ENCODE peak calls at places on chromosomes 3 and 15, in six cellular contexts. T is heart right ventricle, N is astrocyte of the spinal cord, Q is WTC11, C is mucosa of descending colon, M is thoracic aorta. D is an unnamed sample.

GRCh38 chr3:12222765-12223485 is 64.2 kb upstream of the TIMP4 start:
- DNase-seq in T (no peak), N (peak), Q (no peak), C (no peak), M (no peak), D (no peak)

GRCh38 chr3:20072422-20072821 is 32.2 kb downstream of the KAT2B start:
- DNase-seq in T (no peak), N (no peak), Q (no peak), C (no peak), M (no peak), D (no peak)

GRCh38 chr3:63709576-63709975 is 57.1 kb downstream of the SNTN start:
- DNase-seq in T (no peak), N (no peak), Q (no peak), C (no peak), M (no peak), D (no peak)

GRCh38 chr15:61871926-61872522 is 188.2 kb downstream of the VPS13C start:
- DNase-seq in T (no peak), N (peak), Q (no peak), C (no peak), M (no peak), D (peak)

GRCh38 chr3:95752199-95752598 is 1062.2 kb upstream of the EPHA6 start:
- DNase-seq in T (no peak), N (no peak), Q (peak), C (peak), M (no peak), D (no peak)

GRCh38 chr3:45583021-45583851 is 11.3 kb upstream of the LIMD1 start:
- DNase-seq in T (peak), N (no peak), Q (no peak), C (no peak), M (no peak), D (no peak)

GRCh38 chr3:57977755-57978715 is 30.2 kb upstream of the FLNB start:
- DNase-seq in T (no peak), N (no peak), Q (no peak), C (peak), M (no peak), D (no peak)

GRCh38 chr15:74497584-74497983 is 36.6 kb upstream of the UBL7 start:
- DNase-seq in T (no peak), N (no peak), Q (no peak), C (no peak), M (no peak), D (no peak)

GRCh38 chr3:14844386-14845170 is 25.8 kb downstream of the FGD5 start:
- DNase-seq in T (no peak), N (no peak), Q (no peak), C (no peak), M (no peak), D (no peak)

GRCh38 chr3:42185044-42185443 is 80.9 kb downstream of the CCK start:
- DNase-seq in T (no peak), N (no peak), Q (no peak), C (no peak), M (no peak), D (no peak)

GRCh38 chr15:78930577-78931388 is 14.1 kb downstream of the CTSH start:
- DNase-seq in T (no peak), N (peak), Q (no peak), C (no peak), M (no peak), D (no peak)

GRCh38 chr15:41891226-41891625 is 2.6 kb downstream of the SPTBN5 start:
- DNase-seq in T (no peak), N (no peak), Q (no peak), C (no peak), M (no peak), D (no peak)

GRCh38 chr15:92346063-92346462 is 47.6 kb upstream of the ST8SIA2 start:
- DNase-seq in T (no peak), N (no peak), Q (no peak), C (no peak), M (no peak), D (no peak)

DNA sequence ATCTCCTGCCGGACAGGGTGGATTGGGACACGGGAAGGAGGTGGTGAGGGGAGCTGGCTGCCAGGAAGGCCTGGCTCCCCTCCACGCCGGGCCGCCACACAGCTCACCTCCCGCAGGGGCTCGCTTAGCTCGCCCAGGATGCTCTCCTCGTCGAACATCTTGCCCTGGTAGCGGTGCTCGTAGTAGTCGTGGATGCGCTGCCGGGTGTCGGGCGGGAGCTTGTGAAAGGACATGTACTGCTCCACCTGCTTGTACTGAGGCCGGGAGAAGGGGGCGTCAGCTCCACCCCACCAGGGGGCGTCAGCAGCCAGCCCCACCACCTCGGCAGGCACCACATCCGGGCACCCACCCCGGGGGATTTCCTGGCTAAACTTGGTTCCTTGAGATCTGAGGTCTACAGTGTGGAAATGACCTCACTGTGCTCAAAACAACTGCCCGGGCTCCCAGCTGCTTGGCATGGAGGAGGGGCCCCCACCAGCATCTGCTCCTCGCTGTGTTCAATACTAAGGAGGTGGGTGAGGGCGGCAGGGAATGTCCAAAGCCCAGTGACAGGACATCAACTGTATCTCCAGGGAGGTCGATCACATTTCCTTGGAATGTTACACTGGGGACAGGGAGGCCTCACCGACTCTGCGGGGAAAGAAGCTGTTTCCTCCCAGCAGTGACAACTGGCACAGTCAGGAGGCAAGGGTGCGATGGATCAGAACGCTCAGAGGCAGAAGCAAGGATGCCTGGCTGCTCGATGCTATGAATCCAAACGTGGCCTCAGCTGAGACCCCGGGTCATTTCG is 43.4 kb downstream of the HCN4 start:
- DNase-seq in T (no peak), N (no peak), Q (peak), C (no peak), M (no peak), D (peak)
- TF ChIP-seq CTCF in T (peak), N (no peak), Q (peak), C (no peak), M (no peak), D (peak)

DNA sequence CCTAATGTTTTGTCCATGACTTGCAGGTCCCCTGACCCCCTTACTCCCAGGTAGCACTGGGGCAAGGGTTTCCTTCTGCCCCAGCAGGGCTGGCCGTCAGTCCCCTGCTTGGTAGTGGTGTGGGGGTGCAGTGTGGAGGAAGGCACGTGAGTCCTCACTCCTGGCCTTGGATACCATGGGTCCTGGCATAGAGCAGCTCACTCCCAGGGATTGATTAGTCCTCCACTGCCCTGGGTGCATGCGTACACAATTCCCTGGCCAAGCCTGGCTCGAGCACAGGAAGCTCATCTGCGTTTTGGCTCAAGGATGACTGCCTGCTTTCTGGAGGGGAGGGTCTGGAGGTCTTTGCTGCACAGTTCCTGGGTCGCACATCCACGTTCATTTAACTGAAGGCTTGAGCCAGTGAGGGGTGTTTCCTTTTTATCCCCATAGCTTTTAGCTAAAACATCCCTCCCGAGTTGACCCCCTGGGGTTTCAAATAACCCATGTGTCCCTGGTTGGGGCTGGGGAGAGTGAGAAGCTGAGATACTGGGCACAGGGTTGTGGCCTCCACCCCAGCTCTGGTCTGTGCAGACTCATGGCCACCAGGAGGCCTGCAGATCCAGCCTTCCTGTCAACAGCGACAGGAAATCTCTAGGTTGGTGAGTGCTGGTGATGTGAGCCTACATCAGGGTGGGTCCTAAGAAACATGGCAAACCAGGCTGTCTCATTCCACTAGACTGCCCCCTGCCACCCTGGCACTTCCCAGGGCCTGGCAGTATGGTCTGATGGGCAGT is 11.5 kb downstream of the HEMK1 start:
- DNase-seq in T (peak), N (no peak), Q (no peak), C (no peak), M (no peak), D (no peak)
- TF ChIP-seq CTCF in T (no peak), N (no peak), Q (no peak), C (no peak), M (no peak), D (no peak)

GRCh38 chr3:38039899-38040261 is 872 bp downstream of the DLEC1 start:
- DNase-seq in T (peak), N (peak), Q (no peak), C (peak), M (no peak), D (no peak)
- TF ChIP-seq CTCF in T (peak), N (peak), Q (no peak), C (no peak), M (peak), D (peak)

DNA sequence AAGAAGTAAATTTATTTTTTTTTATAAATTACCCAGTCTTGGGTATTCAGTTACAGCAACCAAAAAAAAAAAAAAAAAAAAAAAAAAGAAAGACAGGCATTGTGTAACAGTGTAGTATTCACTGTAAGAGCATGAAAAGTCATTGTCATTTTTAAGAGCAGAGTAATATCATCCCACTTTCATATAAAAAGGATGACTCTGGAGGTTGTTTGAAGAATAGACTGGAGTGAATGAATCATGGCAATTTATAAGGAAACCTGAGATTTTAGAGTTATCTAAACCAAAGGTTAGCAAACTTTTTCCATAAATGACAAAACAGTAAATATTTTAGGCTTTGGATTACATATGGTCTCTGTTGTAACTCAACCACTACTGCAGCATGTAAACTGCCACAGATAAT is 794.9 kb downstream of the NTRK3 start:
- DNase-seq in T (no peak), N (no peak), Q (no peak), C (no peak), M (no peak), D (no peak)
- TF ChIP-seq CTCF in T (no peak), N (no peak), Q (no peak), C (no peak), M (no peak), D (no peak)

DNA sequence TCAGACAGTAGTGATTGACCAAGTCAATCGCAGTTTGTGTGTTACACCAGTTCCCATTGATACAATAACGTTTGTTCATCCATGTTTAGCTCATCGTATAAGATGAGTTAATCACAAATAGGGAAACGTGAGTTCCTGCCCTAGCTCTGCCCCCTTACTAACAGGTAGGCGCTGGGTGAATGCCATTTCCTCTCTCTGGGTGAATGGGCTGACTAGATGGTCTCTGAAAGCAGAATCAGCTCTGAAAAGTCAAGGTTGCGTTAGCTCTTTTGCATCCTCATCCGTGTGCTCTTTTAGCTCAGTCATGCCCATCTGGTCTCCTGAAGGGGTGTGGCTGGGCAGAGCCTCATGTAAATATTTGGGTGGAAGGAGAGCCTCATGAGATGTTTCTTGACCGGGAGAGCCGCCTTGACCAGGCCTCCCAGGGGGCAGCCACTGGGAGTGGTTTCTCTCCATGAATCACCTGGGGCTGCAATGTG is 108.2 kb upstream of the RASGRP1 start:
- DNase-seq in T (no peak), N (no peak), Q (no peak), C (no peak), M (no peak), D (no peak)
- TF ChIP-seq CTCF in T (no peak), N (no peak), Q (no peak), C (no peak), M (no peak), D (no peak)

GRCh38 chr3:99537416-99537815 is 101.0 kb upstream of the COL8A1 start:
- DNase-seq in T (no peak), N (no peak), Q (no peak), C (no peak), M (no peak), D (no peak)

GRCh38 chr3:99536555-99537314 is 101.7 kb upstream of the COL8A1 start:
- DNase-seq in T (no peak), N (no peak), Q (no peak), C (no peak), M (no peak), D (no peak)

GRCh38 chr3:99529265-99529664 is 109.1 kb upstream of the COL8A1 start:
- DNase-seq in T (no peak), N (no peak), Q (no peak), C (no peak), M (no peak), D (no peak)

GRCh38 chr3:99534951-99535704 is 103.3 kb upstream of the COL8A1 start:
- DNase-seq in T (no peak), N (peak), Q (no peak), C (no peak), M (no peak), D (no peak)

DNA sequence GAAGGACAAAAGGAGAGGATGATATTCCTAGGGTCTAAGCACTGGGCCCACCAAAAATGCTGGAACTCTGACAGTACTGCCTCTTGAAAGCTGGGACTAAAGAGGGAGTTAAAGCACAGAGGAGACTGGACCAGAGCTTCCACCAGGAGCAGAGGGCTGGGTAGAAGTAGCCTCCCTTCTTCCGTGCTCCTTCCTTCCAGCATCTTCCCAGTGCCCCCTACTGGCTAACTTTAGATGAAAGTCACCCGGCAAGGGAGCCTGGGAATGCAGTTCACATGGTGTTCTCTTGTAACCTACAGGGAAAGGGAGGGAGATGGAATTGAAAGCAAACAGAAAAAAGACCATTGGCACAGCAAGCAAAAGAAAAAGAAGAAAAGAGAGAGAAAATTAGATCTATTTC is 106.1 kb upstream of the COL8A1 start:
- DNase-seq in T (no peak), N (peak), Q (peak), C (no peak), M (no peak), D (peak)
- TF ChIP-seq CTCF in T (peak), N (peak), Q (peak), C (peak), M (peak), D (peak)

D was measured in GM13977.